ENCODE peak calls at places on chromosomes 13 and 19, in seven cellular contexts. D is H1, W is spleen, H is GM23338, P is Panc1, E is GM12892, V is prostate gland. Z is an unnamed sample.

GRCh38 chr13:87093399-87093798 is 577.8 kb upstream of the SLITRK5 start:
- DNase-seq in D (no peak), W (no peak), H (no peak), P (no peak), E (no peak), V (no peak), Z (no peak)

GRCh38 chr13:25300861-25301346 is 521 bp upstream of the NUP58 start:
- DNase-seq in D (no peak), W (peak), H (peak), P (no peak), E (peak), V (peak), Z (no peak)

GRCh38 chr13:101869553-101869952 is 417.1 kb downstream of the ITGBL1 start:
- DNase-seq in D (no peak), W (no peak), H (no peak), P (no peak), E (no peak), V (no peak), Z (no peak)

GRCh38 chr13:48094404-48094780 is 512 bp downstream of the MED4 start:
- DNase-seq in D (no peak), W (no peak), H (peak), P (no peak), E (no peak), V (peak), Z (peak)

GRCh38 chr13:76632388-76633044 is 253.7 kb downstream of the KCTD12 start:
- DNase-seq in D (no peak), W (no peak), H (peak), P (no peak), E (no peak), V (no peak), Z (no peak)

GRCh38 chr19:4067396-4068057 is 828 bp upstream of the ZBTB7A start:
- DNase-seq in D (no peak), W (peak), H (no peak), P (no peak), E (no peak), V (no peak), Z (no peak)

GRCh38 chr19:16159655-16160054 is 13.7 kb downstream of the CIB3 start:
- DNase-seq in D (no peak), W (no peak), H (no peak), P (no peak), E (no peak), V (no peak), Z (no peak)

GRCh38 chr13:75294110-75294509 is 187.9 kb downstream of the TBC1D4 start:
- DNase-seq in D (no peak), W (no peak), H (no peak), P (no peak), E (no peak), V (no peak), Z (no peak)

GRCh38 chr13:44093607-44094583 is 214.2 kb downstream of the LACC1 start:
- DNase-seq in D (no peak), W (no peak), H (no peak), P (no peak), E (no peak), V (no peak), Z (no peak)

GRCh38 chr13:51818771-51819511 is 15.0 kb upstream of the DHRS12 start:
- DNase-seq in D (no peak), W (no peak), H (no peak), P (no peak), E (no peak), V (no peak), Z (no peak)

GRCh38 chr13:112728375-112729126 is 38.7 kb downstream of the ATP11A start:
- DNase-seq in D (no peak), W (peak), H (no peak), P (no peak), E (no peak), V (no peak), Z (no peak)

GRCh38 chr13:33319859-33320258 is 34.3 kb upstream of the STARD13 start:
- DNase-seq in D (no peak), W (no peak), H (no peak), P (no peak), E (no peak), V (no peak), Z (no peak)

GRCh38 chr19:1157931-1158884 is 15.9 kb downstream of the SBNO2 start:
- DNase-seq in D (no peak), W (no peak), H (no peak), P (no peak), E (no peak), V (no peak), Z (no peak)

GRCh38 chr13:48976677-48977625 is 1.2 kb downstream of the FNDC3A start:
- DNase-seq in D (no peak), W (no peak), H (no peak), P (no peak), E (no peak), V (no peak), Z (no peak)

GRCh38 chr13:85223883-85224656 is 575.1 kb downstream of the SLITRK6 start:
- DNase-seq in D (no peak), W (no peak), H (no peak), P (no peak), E (no peak), V (no peak), Z (no peak)

GRCh38 chr13:73671011-73671410 is 463.2 kb downstream of the KLF12 start:
- DNase-seq in D (no peak), W (no peak), H (no peak), P (no peak), E (no peak), V (no peak), Z (no peak)

GRCh38 chr19:29088761-29089160 is 124.2 kb downstream of the UQCRFS1 start:
- DNase-seq in D (no peak), W (no peak), H (no peak), P (no peak), E (no peak), V (no peak), Z (no peak)

GRCh38 chr19:48489608-48490216 is 20.5 kb downstream of the CYTH2 start:
- DNase-seq in D (peak), W (peak), H (peak), P (no peak), E (peak), V (peak), Z (peak)

GRCh38 chr13:49615844-49616687 is 12.2 kb upstream of the ARL11 start:
- DNase-seq in D (no peak), W (no peak), H (no peak), P (no peak), E (no peak), V (no peak), Z (no peak)

GRCh38 chr19:29524912-29525870 is 603 bp upstream of the VSTM2B start:
- DNase-seq in D (no peak), W (peak), H (peak), P (no peak), E (no peak), V (no peak), Z (no peak)

DNA sequence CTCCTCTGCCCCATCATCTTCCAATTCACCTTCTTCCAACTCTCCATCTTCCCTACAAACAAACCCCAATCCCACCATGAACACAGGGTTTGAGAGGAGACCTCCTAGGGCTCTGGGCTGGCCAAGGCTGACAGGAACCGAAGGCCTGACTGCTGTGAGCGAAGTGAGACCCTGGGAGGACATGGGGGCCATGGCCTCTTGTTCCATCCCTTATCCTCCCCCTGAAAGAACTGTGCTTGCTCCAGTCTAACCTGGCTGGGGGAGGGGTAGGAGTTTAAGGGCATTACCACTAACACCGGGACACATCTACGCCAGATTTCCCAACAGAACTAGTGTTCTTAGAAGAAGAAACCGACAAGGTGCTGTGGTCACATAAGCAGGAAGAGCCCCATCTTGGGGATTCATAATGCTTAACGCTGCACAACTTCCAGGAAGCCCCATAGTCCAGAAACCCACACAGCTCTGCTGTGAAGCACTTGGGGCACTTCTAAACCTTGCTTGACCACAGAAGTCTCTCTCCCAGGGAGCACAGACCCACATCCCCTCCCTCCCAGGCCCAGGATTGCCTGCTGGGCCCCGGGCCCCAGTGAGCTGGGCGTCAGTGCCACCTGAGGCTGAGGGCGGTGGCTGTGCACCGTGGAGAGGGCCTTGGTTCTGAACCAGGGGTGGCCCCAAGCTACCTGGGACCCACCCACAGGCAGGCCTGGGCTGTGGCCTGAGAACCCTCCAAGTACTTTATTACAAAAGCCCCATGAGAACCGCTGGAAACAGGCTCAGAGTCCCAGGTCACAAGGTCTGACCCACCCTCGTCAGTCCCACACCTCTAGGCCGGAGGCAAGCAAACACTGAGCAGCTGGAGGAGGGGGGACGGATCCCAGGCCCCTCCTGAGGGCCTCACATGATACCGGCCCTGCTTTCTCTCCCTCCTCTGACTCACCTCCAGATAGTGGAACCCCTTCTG is 18.7 kb downstream of the ZC3H4 start:
- DNase-seq in D (no peak), W (peak), H (no peak), P (no peak), E (no peak), V (no peak), Z (no peak)
- TF ChIP-seq POLR2AphosphoS5 in D (no peak), W (peak), H (no peak), P (no peak), E (peak), V (no peak), Z (no peak)

DNA sequence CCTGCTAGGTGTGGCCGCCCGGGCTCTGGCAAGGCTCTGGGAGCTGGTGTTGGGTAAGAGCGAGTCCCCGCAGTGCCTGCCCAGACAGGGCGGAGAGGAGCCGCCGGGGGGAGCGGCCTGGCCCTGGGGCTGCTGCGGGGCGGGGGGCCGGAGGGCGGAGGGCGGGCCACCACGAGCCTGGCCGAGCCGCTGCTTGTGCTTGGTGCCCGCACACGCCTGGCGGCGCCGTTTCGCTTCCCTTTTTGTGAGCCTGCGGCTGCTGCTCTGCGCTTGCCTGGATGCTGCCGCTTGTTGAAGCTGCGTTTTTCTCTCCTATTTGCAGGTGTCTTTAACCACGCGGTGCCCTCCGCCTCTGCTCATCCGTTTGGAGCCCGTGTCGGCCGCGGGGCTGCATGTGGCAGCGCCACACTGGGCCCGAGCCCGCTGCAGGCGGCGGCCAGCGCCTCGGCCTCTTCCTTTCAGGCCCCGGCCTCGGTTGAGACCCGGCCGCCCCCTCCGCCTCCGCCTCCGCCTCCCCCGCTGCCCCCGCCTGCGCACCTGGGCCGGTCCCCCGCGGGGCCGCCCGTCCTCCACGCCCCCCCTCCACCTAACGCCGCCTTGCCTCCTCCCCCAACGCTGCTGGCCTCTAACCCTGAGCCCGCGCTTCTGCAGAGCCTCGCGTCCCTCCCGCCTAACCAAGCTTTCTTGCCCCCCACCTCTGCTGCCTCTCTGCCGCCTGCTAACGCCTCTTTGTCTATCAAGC is 8.5 kb downstream of the PLEKHJ1 start:
- DNase-seq in D (no peak), W (peak), H (peak), P (no peak), E (no peak), V (peak), Z (peak)
- TF ChIP-seq POLR2AphosphoS5 in D (no peak), W (peak), H (no peak), P (no peak), E (no peak), V (no peak), Z (no peak)

GRCh38 chr19:5696196-5697021 is 6.3 kb downstream of the RPL36 start:
- DNase-seq in D (no peak), W (peak), H (peak), P (no peak), E (no peak), V (no peak), Z (no peak)

GRCh38 chr19:5697890-5698634 is 8.0 kb downstream of the RPL36 start:
- DNase-seq in D (no peak), W (no peak), H (peak), P (no peak), E (no peak), V (no peak), Z (no peak)

GRCh38 chr19:5697022-5697889 is 7.2 kb downstream of the RPL36 start:
- DNase-seq in D (no peak), W (peak), H (peak), P (no peak), E (no peak), V (no peak), Z (no peak)

GRCh38 chr19:5700455-5701092 is 10.5 kb downstream of the RPL36 start:
- DNase-seq in D (no peak), W (no peak), H (peak), P (no peak), E (no peak), V (no peak), Z (no peak)

GRCh38 chr19:5698635-5699422 is 8.7 kb downstream of the RPL36 start:
- DNase-seq in D (no peak), W (no peak), H (peak), P (no peak), E (no peak), V (no peak), Z (no peak)
- TF ChIP-seq POLR2AphosphoS5 in D (peak), W (peak), H (no peak), P (no peak), E (peak), V (no peak), Z (no peak)

DNA sequence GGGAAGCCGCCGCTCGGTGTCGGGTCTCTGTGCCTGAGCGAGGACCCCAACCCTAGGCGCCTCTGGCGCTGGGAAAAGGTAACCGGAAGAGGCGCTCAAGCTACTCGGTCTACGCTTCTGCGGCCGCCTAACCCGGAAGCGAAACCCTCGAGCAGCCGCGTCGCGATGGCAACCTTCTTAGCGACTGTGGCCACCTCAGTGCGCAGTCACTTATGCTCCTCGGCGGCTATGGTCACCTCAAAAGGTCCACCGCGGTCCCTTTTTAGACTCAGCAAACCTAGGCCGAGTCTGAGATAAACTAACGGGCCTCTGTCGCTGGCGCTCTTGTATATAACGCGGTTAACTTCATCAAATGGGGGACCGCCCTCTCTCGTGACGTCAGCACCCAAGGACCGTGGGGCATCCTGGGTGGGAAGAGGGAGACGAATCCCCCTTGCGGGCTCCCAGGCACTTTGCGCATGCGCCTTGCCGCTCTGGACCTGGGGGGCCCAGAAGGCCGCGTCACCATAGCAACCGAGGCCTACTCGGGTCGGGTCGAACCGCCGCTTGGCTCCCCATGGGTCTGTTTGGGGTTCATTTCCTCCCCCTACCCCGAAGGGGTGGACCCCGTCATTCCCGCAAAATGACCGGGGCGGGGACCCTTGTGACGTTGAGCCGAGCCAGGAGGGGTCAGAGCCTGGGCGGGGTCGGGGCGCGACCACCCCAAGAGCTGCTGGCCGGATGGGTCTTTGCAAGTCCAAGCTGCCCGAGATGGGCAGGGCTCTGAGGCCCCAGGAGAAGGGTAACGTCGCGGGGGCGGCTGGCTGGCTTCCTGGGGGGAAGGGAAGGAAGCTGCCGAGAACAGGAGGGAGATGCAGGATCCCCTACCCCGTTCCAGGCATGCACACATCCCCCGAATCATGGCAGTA is at the start of gene GTF2F1:
- DNase-seq in D (peak), W (peak), H (peak), P (peak), E (peak), V (peak), Z (peak)
- TF ChIP-seq POLR2AphosphoS5 in D (peak), W (peak), H (peak), P (peak), E (peak), V (peak), Z (peak)

GRCh38 chr19:18433039-18433691 is 4.8 kb downstream of the ISYNA1 start:
- DNase-seq in D (no peak), W (peak), H (peak), P (no peak), E (peak), V (no peak), Z (no peak)
- TF ChIP-seq POLR2AphosphoS5 in D (no peak), W (peak), H (peak), P (peak), E (peak), V (no peak), Z (peak)